ENCODE peak calls at places on chromosomes 7 and 10, in ten cellular contexts. U, E, Q, K, J, F, L, D, R and H are unnamed samples. For H3K4me1, the result is how much of the 10 kb centered on the place peaks cover.

GRCh38 chr7:17392846-17393245 is 94.4 kb downstream of the AHR start:
- DNase-seq in U (peak), E (no peak), Q (no peak), K (no peak), J (no peak), F (no peak), L (no peak), D (no peak), R (no peak), H (no peak)

GRCh38 chr7:123355576-123356195 is 155.9 kb upstream of the SLC13A1 start:
- DNase-seq in U (no peak), E (no peak), Q (no peak), K (no peak), J (no peak), F (no peak), L (no peak), D (no peak), R (no peak), H (no peak)

GRCh38 chr7:66921918-66922486 is 977 bp downstream of the TMEM248 start:
- DNase-seq in U (no peak), E (no peak), Q (peak), K (no peak), J (no peak), F (no peak), L (peak), D (no peak), R (no peak), H (no peak)

GRCh38 chr10:12540341-12540781 is 191.0 kb downstream of the CAMK1D start:
- DNase-seq in U (peak), E (no peak), Q (no peak), K (no peak), J (no peak), F (no peak), L (no peak), D (no peak), R (no peak), H (no peak)

GRCh38 chr7:141262101-141262819 is 188.4 kb downstream of the TMEM178B start:
- DNase-seq in U (no peak), E (no peak), Q (no peak), K (no peak), J (no peak), F (no peak), L (no peak), D (no peak), R (no peak), H (no peak)

GRCh38 chr7:4783762-4784351 is 8.4 kb downstream of the AP5Z1 start:
- DNase-seq in U (no peak), E (no peak), Q (no peak), K (no peak), J (no peak), F (no peak), L (no peak), D (no peak), R (no peak), H (peak)

GRCh38 chr10:23442936-23443335 is 4.1 kb downstream of the OTUD1 start:
- DNase-seq in U (peak), E (no peak), Q (no peak), K (no peak), J (no peak), F (no peak), L (no peak), D (no peak), R (no peak), H (no peak)

GRCh38 chr7:132066776-132067175 is 509.5 kb downstream of the PLXNA4 start:
- DNase-seq in U (peak), E (no peak), Q (peak), K (peak), J (peak), F (no peak), L (no peak), D (no peak), R (peak), H (no peak)

GRCh38 chr7:69656890-69657289 is 58.6 kb downstream of the AUTS2 start:
- DNase-seq in U (no peak), E (no peak), Q (no peak), K (peak), J (no peak), F (no peak), L (no peak), D (no peak), R (peak), H (no peak)

GRCh38 chr10:30747633-30748032 is 118.1 kb upstream of the LYZL2 start:
- DNase-seq in U (peak), E (no peak), Q (no peak), K (no peak), J (no peak), F (no peak), L (no peak), D (no peak), R (no peak), H (no peak)

GRCh38 chr10:129800-130199 is 5.5 kb upstream of the ZMYND11 start:
- DNase-seq in U (no peak), E (no peak), Q (no peak), K (no peak), J (no peak), F (no peak), L (no peak), D (no peak), R (no peak), H (no peak)

GRCh38 chr10:112006407-112006806 is 177.2 kb downstream of the GPAM start:
- DNase-seq in U (no peak), E (no peak), Q (no peak), K (no peak), J (no peak), F (no peak), L (no peak), D (no peak), R (no peak), H (no peak)

GRCh38 chr10:131271195-131271880 is 40.2 kb downstream of the TCERG1L start:
- DNase-seq in U (no peak), E (peak), Q (no peak), K (no peak), J (no peak), F (no peak), L (no peak), D (no peak), R (no peak), H (peak)

GRCh38 chr10:67098460-67098859 is 172.6 kb downstream of the LRRTM3 start:
- DNase-seq in U (no peak), E (no peak), Q (no peak), K (no peak), J (no peak), F (no peak), L (no peak), D (no peak), R (no peak), H (no peak)

GRCh38 chr10:35498693-35499092 is 106.4 kb upstream of the GJD4 start:
- DNase-seq in U (no peak), E (no peak), Q (no peak), K (no peak), J (no peak), F (no peak), L (peak), D (no peak), R (no peak), H (no peak)

GRCh38 chr10:31675726-31676125 is 252.9 kb downstream of the ARHGAP12 start:
- DNase-seq in U (no peak), E (no peak), Q (no peak), K (no peak), J (no peak), F (no peak), L (no peak), D (no peak), R (no peak), H (no peak)

GRCh38 chr7:100429637-100430449 is at the start of gene MEPCE:
- DNase-seq in U (peak), E (peak), Q (peak), K (peak), J (peak), F (peak), L (peak), D (peak), R (peak), H (peak)

GRCh38 chr7:28981282-28981555 is 23.1 kb upstream of the TRIL start:
- DNase-seq in U (no peak), E (peak), Q (no peak), K (no peak), J (no peak), F (no peak), L (no peak), D (no peak), R (no peak), H (no peak)
- H3K27ac ChIP-seq in U (no peak), E (no peak), Q (peak), K (no peak), J (no peak), F (peak), L (no peak), D (no peak), R (peak), H (no peak)

DNA sequence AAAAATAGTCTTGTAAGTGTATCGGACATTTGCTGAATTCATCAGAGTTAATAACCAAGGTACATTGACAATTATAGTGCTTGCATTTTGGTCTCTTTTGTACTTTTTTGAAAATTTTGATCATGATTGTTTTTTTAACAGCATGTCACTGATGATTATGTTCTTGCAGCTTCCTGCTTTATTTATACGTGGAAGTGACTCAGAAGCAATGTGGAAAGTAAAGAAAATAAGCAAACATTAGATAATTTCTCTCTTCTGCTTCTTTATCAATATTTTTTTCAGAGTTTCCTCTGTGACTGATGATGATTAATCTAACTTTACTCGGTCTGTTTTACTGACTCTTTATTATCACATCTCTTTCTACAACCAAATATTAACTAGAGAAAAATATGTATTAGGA is 1351.9 kb downstream of the REEP3 start:
- DNase-seq in U (no peak), E (no peak), Q (no peak), K (no peak), J (no peak), F (no peak), L (no peak), D (no peak), R (no peak), H (no peak)
- TF ChIP-seq POLR2A in U (no peak), E (no peak), Q (no peak), K (no peak), J (no peak), F (no peak), L (no peak), D (no peak), R (no peak), H (no peak)

GRCh38 chr10:71216363-71216695 is 4.0 kb downstream of the UNC5B start:
- DNase-seq in U (no peak), E (no peak), Q (no peak), K (no peak), J (no peak), F (no peak), L (no peak), D (no peak), R (no peak), H (peak)
- H3K4me1 ChIP-seq in U (under half), E (half or more), Q (under half), K (under half), J (under half), F (under half), L (under half), D (under half), R (half or more), H (half or more)

DNA sequence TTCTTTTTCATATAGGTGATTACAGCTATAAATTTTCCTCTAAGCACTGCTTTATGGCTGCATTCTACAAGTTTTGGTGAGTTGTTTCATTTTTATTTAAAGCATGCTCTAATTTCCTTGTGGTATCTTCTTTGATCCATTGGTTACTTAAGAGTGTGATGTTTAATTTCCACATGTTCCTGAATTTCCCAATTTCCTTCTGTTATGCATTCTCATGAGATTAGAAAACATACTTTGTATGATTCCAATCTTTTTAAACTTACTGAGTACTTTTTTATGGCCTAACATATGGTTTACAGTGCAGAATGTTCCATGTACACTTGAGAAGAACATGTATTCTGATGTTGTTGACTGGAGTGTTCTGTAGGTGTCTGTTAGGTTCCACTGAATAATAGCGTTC is 53.4 kb downstream of the MYL10 start:
- DNase-seq in U (no peak), E (no peak), Q (no peak), K (no peak), J (no peak), F (no peak), L (no peak), D (no peak), R (no peak), H (no peak)
- H3K27ac ChIP-seq in U (no peak), E (no peak), Q (no peak), K (no peak), J (no peak), F (no peak), L (no peak), D (no peak), R (no peak), H (no peak)

GRCh38 chr7:103121641-103122040 is 27.3 kb downstream of the NAPEPLD start:
- DNase-seq in U (no peak), E (no peak), Q (no peak), K (no peak), J (no peak), F (no peak), L (no peak), D (no peak), R (no peak), H (no peak)
- TF ChIP-seq POLR2A in U (no peak), E (no peak), Q (no peak), K (no peak), J (no peak), F (no peak), L (no peak), D (no peak), R (no peak), H (no peak)

GRCh38 chr10:119282446-119282845 is 75.1 kb downstream of the GRK5 start:
- DNase-seq in U (no peak), E (no peak), Q (no peak), K (no peak), J (no peak), F (no peak), L (no peak), D (no peak), R (no peak), H (peak)

GRCh38 chr10:119279441-119279840 is 72.1 kb downstream of the GRK5 start:
- DNase-seq in U (no peak), E (no peak), Q (no peak), K (no peak), J (no peak), F (no peak), L (no peak), D (no peak), R (no peak), H (peak)

GRCh38 chr10:119281581-119282071 is 74.3 kb downstream of the GRK5 start:
- DNase-seq in U (no peak), E (no peak), Q (peak), K (peak), J (peak), F (no peak), L (no peak), D (no peak), R (peak), H (peak)

GRCh38 chr10:119274519-119275045 is 67.2 kb downstream of the GRK5 start:
- DNase-seq in U (no peak), E (no peak), Q (no peak), K (no peak), J (no peak), F (no peak), L (no peak), D (no peak), R (no peak), H (peak)

DNA sequence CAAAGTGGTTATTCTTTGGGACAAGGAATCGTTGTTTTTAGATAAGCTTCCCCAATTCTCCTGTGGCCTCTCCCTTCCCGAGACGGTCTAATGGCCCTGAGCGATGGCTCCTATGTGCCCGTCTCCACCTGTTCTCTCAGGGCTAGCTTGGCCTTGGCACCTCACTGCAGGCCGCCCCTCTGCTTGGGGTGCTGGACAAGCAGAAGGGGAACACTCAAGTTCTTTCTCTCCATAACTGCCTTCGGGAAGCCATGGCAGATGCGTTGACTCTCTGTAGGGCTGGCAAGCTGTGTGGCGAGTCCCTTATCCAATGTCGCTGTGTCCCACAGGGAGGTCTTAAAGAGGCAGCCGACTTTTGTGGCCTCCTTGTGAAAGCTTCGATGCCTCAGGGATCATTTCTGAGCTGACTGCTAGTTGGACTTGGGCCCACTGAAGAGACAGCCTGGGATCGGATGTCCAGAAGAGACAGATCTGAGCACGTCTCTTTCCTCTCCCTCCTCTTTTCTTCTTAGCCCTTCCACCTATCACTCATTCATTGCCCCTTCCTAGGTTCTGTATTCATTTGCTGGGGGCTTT is 70.8 kb downstream of the GRK5 start:
- DNase-seq in U (no peak), E (no peak), Q (no peak), K (peak), J (no peak), F (no peak), L (no peak), D (no peak), R (no peak), H (peak)
- H3K4me1 ChIP-seq in U (under half), E (under half), Q (under half), K (under half), J (under half), F (under half), L (under half), D (under half), R (half or more), H (under half)

DNA sequence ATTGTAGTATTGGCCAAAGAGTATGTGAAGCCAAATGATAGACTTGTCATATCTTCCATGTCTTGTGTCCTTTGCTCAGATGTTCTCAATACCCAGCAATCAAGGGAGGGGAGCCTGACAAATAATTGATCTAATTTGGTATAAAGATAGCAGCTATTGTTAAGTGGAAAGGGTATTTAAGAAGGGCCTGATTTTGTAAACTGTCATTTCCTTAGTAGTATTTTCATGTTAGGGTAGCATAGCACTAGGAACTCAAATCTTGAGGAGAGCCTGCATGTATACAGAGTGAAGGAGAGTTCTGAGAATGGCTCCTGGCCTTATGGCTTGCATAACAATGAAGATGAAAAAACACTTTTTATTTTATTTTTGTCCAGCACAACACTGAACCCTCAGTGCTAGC is 53.1 kb downstream of the GNAI1 start:
- DNase-seq in U (no peak), E (no peak), Q (no peak), K (no peak), J (no peak), F (no peak), L (no peak), D (no peak), R (no peak), H (no peak)
- H3K27ac ChIP-seq in U (no peak), E (no peak), Q (no peak), K (no peak), J (no peak), F (no peak), L (no peak), D (no peak), R (no peak), H (no peak)

GRCh38 chr7:20330176-20330796 is 414 bp upstream of the ITGB8 start:
- DNase-seq in U (peak), E (no peak), Q (peak), K (no peak), J (peak), F (peak), L (peak), D (peak), R (peak), H (peak)
- TF ChIP-seq POLR2A in U (peak), E (no peak), Q (peak), K (no peak), J (no peak), F (no peak), L (peak), D (no peak), R (no peak), H (no peak)